ENCODE peak calls at places on chromosome 14, in seven cellular contexts. One of them, this sample, is unnamed.

GRCh38 chr14:50070840-50071548 is 45.4 kb downstream of the VCPKMT start:
- DNase-seq in AG10803: no peak
- DNase-seq in SHP77: no peak
- DNase-seq in naive thymus-derived CD4-positive, alpha-beta T cell: no peak
- DNase-seq in activated T-cell treated with anti-CD3 and anti-CD28 coated beads for 1 hour: no peak
- DNase-seq in germinal center: no peak
- DNase-seq in NCI-H446: no peak
- DNase-seq in this sample: no peak

GRCh38 chr14:67413806-67414769 is 2.1 kb upstream of the PLEK2 start:
- DNase-seq in NCI-H446: no peak
- DNase-seq in germinal center: no peak
- DNase-seq in activated T-cell treated with anti-CD3 and anti-CD28 coated beads for 1 hour: no peak
- DNase-seq in naive thymus-derived CD4-positive, alpha-beta T cell: no peak
- DNase-seq in SHP77: no peak
- DNase-seq in AG10803: peak
- DNase-seq in this sample: peak

GRCh38 chr14:30443368-30444007 is 115.5 kb upstream of the G2E3 start:
- DNase-seq in germinal center: no peak
- DNase-seq in naive thymus-derived CD4-positive, alpha-beta T cell: no peak
- DNase-seq in AG10803: peak
- DNase-seq in activated T-cell treated with anti-CD3 and anti-CD28 coated beads for 1 hour: no peak
- DNase-seq in SHP77: peak
- DNase-seq in NCI-H446: peak
- DNase-seq in this sample: peak

GRCh38 chr14:69232388-69232787 is 27.6 kb upstream of the GALNT16 start:
- DNase-seq in AG10803: no peak
- DNase-seq in naive thymus-derived CD4-positive, alpha-beta T cell: no peak
- DNase-seq in NCI-H446: no peak
- DNase-seq in SHP77: no peak
- DNase-seq in germinal center: no peak
- DNase-seq in activated T-cell treated with anti-CD3 and anti-CD28 coated beads for 1 hour: no peak
- DNase-seq in this sample: no peak

GRCh38 chr14:91867316-91867988 is at the start of gene TC2N:
- DNase-seq in SHP77: no peak
- DNase-seq in activated T-cell treated with anti-CD3 and anti-CD28 coated beads for 1 hour: no peak
- DNase-seq in germinal center: no peak
- DNase-seq in AG10803: no peak
- DNase-seq in naive thymus-derived CD4-positive, alpha-beta T cell: peak
- DNase-seq in NCI-H446: no peak
- DNase-seq in this sample: no peak

GRCh38 chr14:24818054-24818822 is 184.2 kb upstream of the GZMB start:
- DNase-seq in AG10803: no peak
- DNase-seq in naive thymus-derived CD4-positive, alpha-beta T cell: no peak
- DNase-seq in SHP77: no peak
- DNase-seq in NCI-H446: no peak
- DNase-seq in germinal center: no peak
- DNase-seq in activated T-cell treated with anti-CD3 and anti-CD28 coated beads for 1 hour: no peak
- DNase-seq in this sample: no peak

GRCh38 chr14:104591031-104591430 is 11.5 kb downstream of the C14orf180 start:
- DNase-seq in germinal center: no peak
- DNase-seq in naive thymus-derived CD4-positive, alpha-beta T cell: no peak
- DNase-seq in NCI-H446: no peak
- DNase-seq in activated T-cell treated with anti-CD3 and anti-CD28 coated beads for 1 hour: no peak
- DNase-seq in SHP77: no peak
- DNase-seq in AG10803: no peak
- DNase-seq in this sample: no peak

GRCh38 chr14:101118746-101119610 is 215.5 kb upstream of the RTL1 start:
- DNase-seq in SHP77: peak
- DNase-seq in NCI-H446: no peak
- DNase-seq in germinal center: no peak
- DNase-seq in naive thymus-derived CD4-positive, alpha-beta T cell: no peak
- DNase-seq in AG10803: no peak
- DNase-seq in activated T-cell treated with anti-CD3 and anti-CD28 coated beads for 1 hour: no peak
- DNase-seq in this sample: no peak

GRCh38 chr14:93430889-93431670 is at the start of gene UNC79:
- DNase-seq in activated T-cell treated with anti-CD3 and anti-CD28 coated beads for 1 hour: no peak
- DNase-seq in germinal center: no peak
- DNase-seq in NCI-H446: peak
- DNase-seq in naive thymus-derived CD4-positive, alpha-beta T cell: no peak
- DNase-seq in AG10803: no peak
- DNase-seq in SHP77: peak
- DNase-seq in this sample: peak

This sample was measured in GM03348.